ENCODE peak calls at places on chromosome 6, in seven cellular contexts. B is ureter, R is T-helper 2 cell, L is left cardiac atrium, N is kidney, W is neuronal stem cell, K is sciatic nerve. E is an unnamed sample.

GRCh38 chr6:133953634-133954415 is 801 bp downstream of the TBPL1 start:
- DNase-seq in K (no peak), W (no peak), B (no peak), N (no peak), R (peak; percentile 48), L (no peak), E (no peak)

GRCh38 chr6:116476021-116476678 is 15.0 kb downstream of the CALHM6 start:
- DNase-seq in W (no peak), R (peak; percentile 91), N (no peak), K (no peak), L (no peak), B (no peak), E (no peak)

GRCh38 chr6:75842732-75843131 is 93.7 kb downstream of the MYO6 start:
- DNase-seq in N (no peak), B (no peak), L (no peak), W (no peak), R (no peak), K (no peak), E (no peak)

GRCh38 chr6:7914991-7915789 is 4.6 kb upstream of the TXNDC5 start:
- DNase-seq in B (no peak), W (no peak), N (peak; percentile 65), L (peak; percentile 75), R (no peak), K (no peak), E (peak; percentile 21)

GRCh38 chr6:54971825-54972224 is 125.3 kb downstream of the FAM83B start:
- DNase-seq in L (no peak), K (no peak), B (no peak), N (no peak), W (no peak), R (no peak), E (no peak)

GRCh38 chr6:16380220-16380809 is 141.9 kb downstream of the GMPR start:
- DNase-seq in W (no peak), K (no peak), L (no peak), R (no peak), N (no peak), B (no peak), E (peak; percentile 21)

GRCh38 chr6:107539409-107539808 is 49.5 kb downstream of the SOBP start:
- DNase-seq in N (no peak), L (no peak), R (no peak), K (no peak), B (no peak), W (no peak), E (no peak)

GRCh38 chr6:116217069-116217468 is 36.8 kb downstream of the TSPYL4 start:
- DNase-seq in N (no peak), R (peak; percentile 50), K (no peak), W (no peak), B (no peak), L (no peak), E (no peak)

GRCh38 chr6:19492631-19493030 is 344.5 kb upstream of the ID4 start:
- DNase-seq in B (no peak), W (no peak), K (no peak), L (no peak), R (no peak), N (no peak), E (no peak)

GRCh38 chr6:29641430-29642213 is 8.6 kb upstream of the GABBR1 start:
- DNase-seq in W (no peak), R (peak; percentile 22), L (no peak), K (no peak), N (no peak), B (no peak), E (no peak)

GRCh38 chr6:139588734-139589418 is 214.4 kb upstream of the CITED2 start:
- DNase-seq in K (no peak), B (no peak), W (no peak), L (no peak), N (no peak), R (no peak), E (no peak)

GRCh38 chr6:140671926-140672325 is 1297.5 kb upstream of the CITED2 start:
- DNase-seq in K (no peak), B (no peak), W (no peak), R (peak; percentile 9), L (no peak), N (no peak), E (no peak)

GRCh38 chr6:40164345-40164755 is 230.1 kb upstream of the MOCS1 start:
- DNase-seq in N (peak; percentile 63), L (no peak), K (peak; percentile 82), B (no peak), R (no peak), W (no peak), E (no peak)

GRCh38 chr6:2514965-2515543 is 235.7 kb downstream of the MYLK4 start:
- DNase-seq in B (no peak), K (no peak), W (no peak), L (peak; percentile 47), N (no peak), R (no peak), E (no peak)

GRCh38 chr6:5314191-5314865 is 53.0 kb downstream of the FARS2 start:
- DNase-seq in N (no peak), R (no peak), B (no peak), K (no peak), W (no peak), L (no peak), E (no peak)

GRCh38 chr6:75207211-75207984 is 1.5 kb upstream of the COL12A1 start:
- DNase-seq in L (peak; percentile 28), K (peak; percentile 67), B (no peak), N (peak; percentile 64), R (no peak), W (peak; percentile 44), E (peak; percentile 6)

GRCh38 chr6:17663203-17663602 is 43.5 kb downstream of the NUP153 start:
- DNase-seq in B (no peak), R (no peak), L (no peak), W (no peak), K (no peak), N (no peak), E (no peak)

GRCh38 chr6:33343953-33344611 is 26.5 kb upstream of the ZBTB22 start:
- DNase-seq in K (no peak), N (no peak), B (no peak), L (no peak), R (peak; percentile 95), W (no peak), E (no peak)

GRCh38 chr6:108916026-108916689 is 67.9 kb downstream of the ARMC2 start:
- DNase-seq in N (no peak), W (no peak), L (no peak), R (peak; percentile 55), B (no peak), K (no peak), E (no peak)

E was measured in thyroid gland.